ENCODE peak calls at places on chromosome 20, in seven cellular contexts. W, T, D, C, A, V and K are unnamed samples.

GRCh38 chr20:38477747-38478146 is 5.1 kb downstream of the RALGAPB start:
- DNase-seq in W (no peak), T (no peak), D (no peak), C (no peak), A (no peak), V (no peak), K (no peak)

GRCh38 chr20:33002087-33002808 is 2.0 kb downstream of the SUN5 start:
- DNase-seq in W (no peak), T (no peak), D (no peak), C (no peak), A (no peak), V (no peak), K (no peak)

GRCh38 chr20:45919536-45919933 is 7.6 kb upstream of the PLTP start:
- DNase-seq in W (no peak), T (no peak), D (no peak), C (peak), A (no peak), V (peak), K (no peak)

GRCh38 chr20:18788021-18788420 is 25.6 kb upstream of the SCP2D1 start:
- DNase-seq in W (no peak), T (no peak), D (no peak), C (no peak), A (no peak), V (no peak), K (peak)

GRCh38 chr20:56676001-56676400 is 46.9 kb downstream of the TFAP2C start:
- DNase-seq in W (no peak), T (no peak), D (no peak), C (no peak), A (no peak), V (no peak), K (no peak)

GRCh38 chr20:45470262-45470931 is 844 bp downstream of the WFDC2 start:
- DNase-seq in W (peak), T (no peak), D (no peak), C (peak), A (peak), V (peak), K (no peak)

GRCh38 chr20:43755390-43755789 is 28.6 kb upstream of the GTSF1L start:
- DNase-seq in W (no peak), T (no peak), D (peak), C (peak), A (no peak), V (peak), K (no peak)

GRCh38 chr20:21324126-21324525 is 21.0 kb downstream of the XRN2 start:
- DNase-seq in W (peak), T (no peak), D (no peak), C (no peak), A (no peak), V (no peak), K (no peak)

GRCh38 chr20:48897298-48898044 is 24.0 kb upstream of the ARFGEF2 start:
- DNase-seq in W (no peak), T (peak), D (peak), C (peak), A (no peak), V (peak), K (no peak)

GRCh38 chr20:18839507-18840247 is 26.1 kb downstream of the SCP2D1 start:
- DNase-seq in W (no peak), T (no peak), D (peak), C (peak), A (no peak), V (no peak), K (no peak)

GRCh38 chr20:38806855-38807655 is 1.6 kb downstream of the PPP1R16B start:
- DNase-seq in W (peak), T (no peak), D (no peak), C (no peak), A (peak), V (no peak), K (no peak)

GRCh38 chr20:49424536-49424935 is 57.9 kb downstream of the KCNB1 start:
- DNase-seq in W (peak), T (no peak), D (peak), C (peak), A (no peak), V (no peak), K (no peak)

GRCh38 chr20:3000852-3001523 is 42.4 kb upstream of the GNRH2 start:
- DNase-seq in W (peak), T (peak), D (peak), C (peak), A (no peak), V (peak), K (no peak)

GRCh38 chr20:53804920-53805894 is 211.6 kb upstream of the ZNF217 start:
- DNase-seq in W (no peak), T (peak), D (no peak), C (peak), A (no peak), V (no peak), K (no peak)

GRCh38 chr20:48944663-48945297 is 23.3 kb downstream of the ARFGEF2 start:
- DNase-seq in W (no peak), T (no peak), D (no peak), C (no peak), A (no peak), V (no peak), K (no peak)

GRCh38 chr20:61556116-61556515 is 304.1 kb downstream of the CDH4 start:
- DNase-seq in W (no peak), T (peak), D (peak), C (peak), A (no peak), V (peak), K (no peak)

GRCh38 chr20:2973574-2973973 is 69.8 kb upstream of the GNRH2 start:
- DNase-seq in W (peak), T (no peak), D (no peak), C (no peak), A (no peak), V (no peak), K (no peak)

GRCh38 chr20:64219202-64219601 is 36.3 kb upstream of the PCMTD2 start:
- DNase-seq in W (no peak), T (no peak), D (peak), C (peak), A (no peak), V (no peak), K (no peak)

GRCh38 chr20:37308098-37309050 is 18.9 kb downstream of the MANBAL start:
- DNase-seq in W (no peak), T (no peak), D (no peak), C (no peak), A (peak), V (no peak), K (no peak)

GRCh38 chr20:9576695-9577094 is 62.3 kb downstream of the LAMP5 start:
- DNase-seq in W (peak), T (no peak), D (no peak), C (no peak), A (no peak), V (no peak), K (peak)

GRCh38 chr20:52348434-52348833 is 156.9 kb upstream of the ZFP64 start:
- DNase-seq in W (no peak), T (no peak), D (no peak), C (no peak), A (no peak), V (no peak), K (no peak)

GRCh38 chr20:50762045-50762422 is 30.7 kb downstream of the PARD6B start:
- DNase-seq in W (no peak), T (no peak), D (no peak), C (peak), A (no peak), V (peak), K (no peak)

GRCh38 chr20:24934716-24935115 is 14.4 kb upstream of the CST7 start:
- DNase-seq in W (no peak), T (no peak), D (no peak), C (no peak), A (no peak), V (no peak), K (no peak)

GRCh38 chr20:64106435-64106961 is 867 bp downstream of the NPBWR2 start:
- DNase-seq in W (peak), T (no peak), D (no peak), C (no peak), A (no peak), V (no peak), K (no peak)

GRCh38 chr20:41304413-41305079 is 13.0 kb downstream of the ZHX3 start:
- DNase-seq in W (no peak), T (no peak), D (peak), C (no peak), A (no peak), V (peak), K (no peak)

GRCh38 chr20:41738584-41739193 is 120.5 kb upstream of the CHD6 start:
- DNase-seq in W (peak), T (no peak), D (peak), C (no peak), A (peak), V (peak), K (peak)

GRCh38 chr20:37384683-37385174 is 38.8 kb downstream of the SRC start:
- DNase-seq in W (peak), T (no peak), D (peak), C (peak), A (peak), V (peak), K (no peak)

GRCh38 chr20:2917266-2917665 is 44.0 kb downstream of the PTPRA start:
- DNase-seq in W (peak), T (no peak), D (no peak), C (no peak), A (no peak), V (no peak), K (no peak)

GRCh38 chr20:54100563-54100962 is 30.2 kb upstream of the BCAS1 start:
- DNase-seq in W (no peak), T (no peak), D (no peak), C (no peak), A (no peak), V (no peak), K (no peak)

GRCh38 chr20:52798124-52798523 is 174.0 kb upstream of the TSHZ2 start:
- DNase-seq in W (no peak), T (no peak), D (no peak), C (no peak), A (no peak), V (no peak), K (no peak)

GRCh38 chr20:52889225-52889624 is 82.9 kb upstream of the TSHZ2 start:
- DNase-seq in W (no peak), T (peak), D (no peak), C (peak), A (no peak), V (peak), K (no peak)

GRCh38 chr20:31608256-31608980 is 3.3 kb downstream of the ID1 start:
- DNase-seq in W (peak), T (no peak), D (peak), C (peak), A (no peak), V (peak), K (no peak)

GRCh38 chr20:4811661-4812181 is 90.0 kb downstream of the PRND start:
- DNase-seq in W (no peak), T (no peak), D (peak), C (no peak), A (peak), V (no peak), K (no peak)

GRCh38 chr20:40564997-40565680 is 123.9 kb downstream of the MAFB start:
- DNase-seq in W (no peak), T (peak), D (peak), C (peak), A (no peak), V (peak), K (no peak)